ENCODE peak calls at places on chromosomes 12 and 14, in ten cellular contexts. One of them, this sample, is unnamed.
A peak's percentile ranks its signal among the peaks of the same experiment; 100 is the strongest.

GRCh38 chr12:11164384-11164783 is 6.6 kb upstream of the SMIM10L1 start:
- DNase-seq in body of pancreas: no peak
- DNase-seq in colonic mucosa: no peak
- DNase-seq in pancreas: no peak
- DNase-seq in K562: no peak
- DNase-seq in tibial artery: no peak
- DNase-seq in kidney epithelial cell: no peak
- DNase-seq in mesenchymal stem cell: no peak
- DNase-seq in uterus: no peak
- DNase-seq in neural progenitor cell: no peak
- DNase-seq in this sample: no peak

GRCh38 chr12:25979563-25979962 is 21.1 kb downstream of the RASSF8 start:
- DNase-seq in tibial artery: no peak
- DNase-seq in colonic mucosa: no peak
- DNase-seq in neural progenitor cell: no peak
- DNase-seq in body of pancreas: no peak
- DNase-seq in pancreas: no peak
- DNase-seq in mesenchymal stem cell: no peak
- DNase-seq in kidney epithelial cell: no peak
- DNase-seq in uterus: no peak
- DNase-seq in K562: no peak
- DNase-seq in this sample: no peak

GRCh38 chr12:116384629-116385485 is 107.4 kb upstream of the MED13L start:
- DNase-seq in pancreas: no peak
- DNase-seq in body of pancreas: peak; percentile 10
- DNase-seq in kidney epithelial cell: no peak
- DNase-seq in neural progenitor cell: no peak
- DNase-seq in uterus: no peak
- DNase-seq in mesenchymal stem cell: no peak
- DNase-seq in colonic mucosa: no peak
- DNase-seq in K562: peak; percentile 62
- DNase-seq in tibial artery: no peak
- DNase-seq in this sample: no peak

GRCh38 chr12:26451763-26452162 is 256.4 kb downstream of the SSPN start:
- DNase-seq in uterus: no peak
- DNase-seq in K562: no peak
- DNase-seq in tibial artery: no peak
- DNase-seq in colonic mucosa: no peak
- DNase-seq in kidney epithelial cell: no peak
- DNase-seq in neural progenitor cell: no peak
- DNase-seq in body of pancreas: no peak
- DNase-seq in pancreas: no peak
- DNase-seq in mesenchymal stem cell: no peak
- DNase-seq in this sample: no peak

GRCh38 chr12:41967668-41968649 is 176.7 kb downstream of the GXYLT1 start:
- DNase-seq in pancreas: no peak
- DNase-seq in neural progenitor cell: peak; percentile 93
- DNase-seq in K562: no peak
- DNase-seq in tibial artery: no peak
- DNase-seq in kidney epithelial cell: peak; percentile 85
- DNase-seq in mesenchymal stem cell: peak; percentile 32
- DNase-seq in colonic mucosa: no peak
- DNase-seq in uterus: no peak
- DNase-seq in body of pancreas: peak; percentile 7
- DNase-seq in this sample: no peak

GRCh38 chr12:124480469-124481256 is 86.7 kb downstream of the NCOR2 start:
- DNase-seq in pancreas: peak; percentile 75
- DNase-seq in kidney epithelial cell: peak; percentile 72
- DNase-seq in mesenchymal stem cell: peak; percentile 87
- DNase-seq in tibial artery: no peak
- DNase-seq in neural progenitor cell: no peak
- DNase-seq in uterus: peak; percentile 77
- DNase-seq in body of pancreas: peak; percentile 68
- DNase-seq in K562: peak; percentile 36
- DNase-seq in colonic mucosa: peak; percentile 72
- DNase-seq in this sample: peak; percentile 51

GRCh38 chr12:22803725-22804124 is 178.8 kb downstream of the ETNK1 start:
- DNase-seq in kidney epithelial cell: no peak
- DNase-seq in pancreas: no peak
- DNase-seq in uterus: no peak
- DNase-seq in K562: peak; percentile 2
- DNase-seq in tibial artery: no peak
- DNase-seq in body of pancreas: no peak
- DNase-seq in mesenchymal stem cell: no peak
- DNase-seq in neural progenitor cell: no peak
- DNase-seq in colonic mucosa: no peak
- DNase-seq in this sample: no peak

GRCh38 chr12:234891-235415 is 21.0 kb upstream of the SLC6A12 start:
- DNase-seq in mesenchymal stem cell: no peak
- DNase-seq in tibial artery: no peak
- DNase-seq in neural progenitor cell: no peak
- DNase-seq in body of pancreas: no peak
- DNase-seq in pancreas: no peak
- DNase-seq in K562: no peak
- DNase-seq in colonic mucosa: no peak
- DNase-seq in uterus: peak; percentile 2
- DNase-seq in kidney epithelial cell: no peak
- DNase-seq in this sample: no peak

GRCh38 chr12:100404769-100405407 is 48.0 kb downstream of the SLC17A8 start:
- DNase-seq in uterus: no peak
- DNase-seq in kidney epithelial cell: no peak
- DNase-seq in mesenchymal stem cell: peak; percentile 37
- DNase-seq in neural progenitor cell: peak; percentile 90
- DNase-seq in pancreas: no peak
- DNase-seq in tibial artery: no peak
- DNase-seq in K562: peak; percentile 79
- DNase-seq in colonic mucosa: peak; percentile 34
- DNase-seq in body of pancreas: peak; percentile 73
- DNase-seq in this sample: no peak

DNA sequence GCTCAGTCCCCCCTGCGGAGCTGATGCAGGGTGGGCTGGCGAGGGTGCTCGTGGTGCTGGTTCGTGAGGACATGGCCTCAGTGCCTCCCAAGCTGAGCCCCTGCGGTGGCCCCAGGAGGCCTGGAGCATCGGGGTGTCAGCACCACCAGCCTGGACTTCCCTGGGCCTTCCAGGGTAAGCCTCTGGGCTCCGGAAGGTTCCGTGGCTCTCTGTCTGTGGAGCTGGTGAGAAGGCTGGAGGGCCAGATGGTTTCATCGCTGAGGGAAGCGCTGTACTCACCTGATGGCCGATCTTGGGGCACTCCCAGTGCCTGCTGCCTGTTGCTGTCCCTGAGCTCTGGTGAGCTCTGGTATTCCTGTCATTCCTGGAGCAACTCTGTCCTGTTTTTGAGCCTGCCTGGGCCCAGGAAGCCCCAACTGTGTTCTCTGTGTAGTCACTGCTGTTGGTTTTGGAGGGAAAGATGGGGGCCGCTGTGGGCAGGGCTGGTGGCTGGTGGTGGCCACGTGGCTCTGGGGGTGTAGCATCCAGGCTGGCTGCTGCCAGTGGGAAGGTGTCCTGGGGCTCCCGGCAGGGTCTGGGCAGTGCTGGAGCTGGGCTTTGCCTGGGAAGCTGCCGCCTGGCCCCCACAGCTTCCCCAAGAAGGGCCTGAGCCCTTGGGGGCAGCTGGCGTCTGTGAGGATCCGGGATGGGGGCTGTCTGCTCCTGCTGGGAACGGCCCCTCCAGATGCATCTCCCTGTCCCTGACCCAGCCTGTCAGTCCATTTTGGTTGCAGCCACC is 18.3 kb downstream of the MTA1 start:
- DNase-seq in pancreas: peak; percentile 61
- DNase-seq in uterus: no peak
- DNase-seq in tibial artery: no peak
- DNase-seq in neural progenitor cell: no peak
- DNase-seq in body of pancreas: no peak
- DNase-seq in mesenchymal stem cell: no peak
- DNase-seq in colonic mucosa: no peak
- DNase-seq in kidney epithelial cell: no peak
- DNase-seq in K562: no peak
- DNase-seq in this sample: no peak
- H3K36me3 ChIP-seq in pancreas: no peaks in the 10 kb centered on the region
- H3K36me3 ChIP-seq in uterus: no peaks in the 10 kb centered on the region
- H3K36me3 ChIP-seq in tibial artery: no peaks in the 10 kb centered on the region
- H3K36me3 ChIP-seq in neural progenitor cell: no peaks in the 10 kb centered on the region
- H3K36me3 ChIP-seq in body of pancreas: no peaks in the 10 kb centered on the region
- H3K36me3 ChIP-seq in mesenchymal stem cell: peaks cover 14% of the 10 kb centered on the region
- H3K36me3 ChIP-seq in colonic mucosa: no peaks in the 10 kb centered on the region
- H3K36me3 ChIP-seq in kidney epithelial cell: no peaks in the 10 kb centered on the region
- H3K36me3 ChIP-seq in K562: peaks cover 51% of the 10 kb centered on the region
- H3K36me3 ChIP-seq in this sample: no peaks in the 10 kb centered on the region

DNA sequence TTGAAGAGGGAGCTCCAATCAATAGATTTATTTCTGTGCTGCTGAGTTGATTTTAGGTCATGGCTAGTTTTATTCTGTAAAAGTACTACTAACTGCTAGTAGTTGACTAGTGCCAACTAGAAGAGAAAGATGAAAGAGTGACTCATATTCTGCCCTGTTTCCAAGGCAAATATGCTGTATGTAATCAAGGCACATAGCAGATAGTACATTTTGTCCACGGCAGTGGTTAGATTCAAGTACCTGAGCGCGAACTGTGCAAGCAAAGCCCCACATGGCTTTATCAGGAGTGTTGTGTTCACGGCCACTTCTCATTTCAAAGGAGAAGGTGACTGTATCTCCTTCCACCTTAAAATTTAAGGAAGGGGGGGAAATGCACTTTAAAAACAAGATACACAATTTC is 126.8 kb downstream of the TRAFD1 start:
- DNase-seq in mesenchymal stem cell: peak; percentile 2
- DNase-seq in kidney epithelial cell: no peak
- DNase-seq in tibial artery: no peak
- DNase-seq in neural progenitor cell: no peak
- DNase-seq in colonic mucosa: no peak
- DNase-seq in body of pancreas: peak; percentile 56
- DNase-seq in pancreas: no peak
- DNase-seq in uterus: no peak
- DNase-seq in K562: no peak
- DNase-seq in this sample: no peak
- H3K36me3 ChIP-seq in mesenchymal stem cell: peaks cover 79% of the 10 kb centered on the region
- H3K36me3 ChIP-seq in kidney epithelial cell: no peaks in the 10 kb centered on the region
- H3K36me3 ChIP-seq in tibial artery: peaks cover 71% of the 10 kb centered on the region
- H3K36me3 ChIP-seq in neural progenitor cell: peaks cover 25% of the 10 kb centered on the region
- H3K36me3 ChIP-seq in colonic mucosa: peaks cover 9% of the 10 kb centered on the region
- H3K36me3 ChIP-seq in body of pancreas: no peaks in the 10 kb centered on the region
- H3K36me3 ChIP-seq in pancreas: no peaks in the 10 kb centered on the region
- H3K36me3 ChIP-seq in uterus: no peaks in the 10 kb centered on the region
- H3K36me3 ChIP-seq in K562: peaks cover 46% of the 10 kb centered on the region
- H3K36me3 ChIP-seq in this sample: peaks cover 2% of the 10 kb centered on the region

DNA sequence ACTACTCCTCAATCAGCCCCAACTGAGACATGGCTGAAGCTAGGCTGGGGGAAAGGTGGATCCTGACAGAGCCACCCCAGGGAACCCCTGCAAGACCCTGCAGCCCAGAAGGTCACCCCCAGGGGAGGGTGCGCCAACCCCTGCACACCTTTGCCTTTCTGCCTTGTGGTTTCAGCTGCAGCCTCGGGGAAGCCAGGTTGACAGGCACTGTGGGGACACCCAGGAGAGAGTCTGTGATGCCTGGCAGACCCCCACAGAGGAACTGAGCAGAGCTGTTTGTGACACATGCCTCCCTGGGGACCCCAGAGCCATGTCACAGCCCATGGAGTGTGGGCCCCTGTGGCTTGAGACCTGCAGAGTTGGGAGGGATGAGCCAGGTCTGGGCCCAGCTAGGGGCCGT is 11.8 kb upstream of the HHIPL1 start:
- DNase-seq in pancreas: no peak
- DNase-seq in kidney epithelial cell: no peak
- DNase-seq in colonic mucosa: no peak
- DNase-seq in uterus: no peak
- DNase-seq in neural progenitor cell: no peak
- DNase-seq in mesenchymal stem cell: no peak
- DNase-seq in tibial artery: no peak
- DNase-seq in body of pancreas: no peak
- DNase-seq in K562: no peak
- DNase-seq in this sample: no peak
- H3K36me3 ChIP-seq in pancreas: no peaks in the 10 kb centered on the region
- H3K36me3 ChIP-seq in kidney epithelial cell: no peaks in the 10 kb centered on the region
- H3K36me3 ChIP-seq in colonic mucosa: no peaks in the 10 kb centered on the region
- H3K36me3 ChIP-seq in uterus: no peaks in the 10 kb centered on the region
- H3K36me3 ChIP-seq in neural progenitor cell: no peaks in the 10 kb centered on the region
- H3K36me3 ChIP-seq in mesenchymal stem cell: no peaks in the 10 kb centered on the region
- H3K36me3 ChIP-seq in tibial artery: no peaks in the 10 kb centered on the region
- H3K36me3 ChIP-seq in body of pancreas: no peaks in the 10 kb centered on the region
- H3K36me3 ChIP-seq in K562: no peaks in the 10 kb centered on the region
- H3K36me3 ChIP-seq in this sample: no peaks in the 10 kb centered on the region

GRCh38 chr14:23086565-23086964 is 8.4 kb downstream of the ACIN1 start:
- DNase-seq in pancreas: no peak
- DNase-seq in K562: no peak
- DNase-seq in neural progenitor cell: no peak
- DNase-seq in body of pancreas: no peak
- DNase-seq in mesenchymal stem cell: no peak
- DNase-seq in uterus: no peak
- DNase-seq in tibial artery: no peak
- DNase-seq in colonic mucosa: no peak
- DNase-seq in kidney epithelial cell: no peak
- DNase-seq in this sample: no peak
- H3K36me3 ChIP-seq in pancreas: no peaks in the 10 kb centered on the region
- H3K36me3 ChIP-seq in K562: peaks cover 98% of the 10 kb centered on the region
- H3K36me3 ChIP-seq in neural progenitor cell: peaks cover 51% of the 10 kb centered on the region
- H3K36me3 ChIP-seq in body of pancreas: no peaks in the 10 kb centered on the region
- H3K36me3 ChIP-seq in mesenchymal stem cell: peaks cover 91% of the 10 kb centered on the region
- H3K36me3 ChIP-seq in uterus: no peaks in the 10 kb centered on the region
- H3K36me3 ChIP-seq in tibial artery: peaks cover 83% of the 10 kb centered on the region
- H3K36me3 ChIP-seq in colonic mucosa: peaks cover 33% of the 10 kb centered on the region
- H3K36me3 ChIP-seq in kidney epithelial cell: peaks cover 1% of the 10 kb centered on the region
- H3K36me3 ChIP-seq in this sample: peaks cover 14% of the 10 kb centered on the region

GRCh38 chr14:53971501-53971900 is 14.9 kb upstream of the BMP4 start:
- DNase-seq in neural progenitor cell: no peak
- DNase-seq in tibial artery: no peak
- DNase-seq in kidney epithelial cell: no peak
- DNase-seq in body of pancreas: no peak
- DNase-seq in pancreas: no peak
- DNase-seq in K562: no peak
- DNase-seq in uterus: no peak
- DNase-seq in colonic mucosa: no peak
- DNase-seq in mesenchymal stem cell: no peak
- DNase-seq in this sample: peak; percentile 62
- H3K36me3 ChIP-seq in neural progenitor cell: no peaks in the 10 kb centered on the region
- H3K36me3 ChIP-seq in tibial artery: no peaks in the 10 kb centered on the region
- H3K36me3 ChIP-seq in kidney epithelial cell: no peaks in the 10 kb centered on the region
- H3K36me3 ChIP-seq in body of pancreas: no peaks in the 10 kb centered on the region
- H3K36me3 ChIP-seq in pancreas: no peaks in the 10 kb centered on the region
- H3K36me3 ChIP-seq in K562: no peaks in the 10 kb centered on the region
- H3K36me3 ChIP-seq in uterus: no peaks in the 10 kb centered on the region
- H3K36me3 ChIP-seq in colonic mucosa: no peaks in the 10 kb centered on the region
- H3K36me3 ChIP-seq in mesenchymal stem cell: no peaks in the 10 kb centered on the region
- H3K36me3 ChIP-seq in this sample: no peaks in the 10 kb centered on the region

GRCh38 chr12:6748761-6749160 is 4.2 kb downstream of the MLF2 start:
- DNase-seq in mesenchymal stem cell: no peak
- DNase-seq in colonic mucosa: no peak
- DNase-seq in neural progenitor cell: no peak
- DNase-seq in body of pancreas: no peak
- DNase-seq in tibial artery: no peak
- DNase-seq in kidney epithelial cell: no peak
- DNase-seq in uterus: no peak
- DNase-seq in pancreas: no peak
- DNase-seq in K562: no peak
- DNase-seq in this sample: no peak
- H3K36me3 ChIP-seq in mesenchymal stem cell: peaks cover 71% of the 10 kb centered on the region
- H3K36me3 ChIP-seq in colonic mucosa: peaks cover 23% of the 10 kb centered on the region
- H3K36me3 ChIP-seq in neural progenitor cell: peaks cover 4% of the 10 kb centered on the region
- H3K36me3 ChIP-seq in body of pancreas: peaks cover 19% of the 10 kb centered on the region
- H3K36me3 ChIP-seq in tibial artery: peaks cover 46% of the 10 kb centered on the region
- H3K36me3 ChIP-seq in kidney epithelial cell: peaks cover 1% of the 10 kb centered on the region
- H3K36me3 ChIP-seq in uterus: no peaks in the 10 kb centered on the region
- H3K36me3 ChIP-seq in pancreas: peaks cover 4% of the 10 kb centered on the region
- H3K36me3 ChIP-seq in K562: peaks cover 65% of the 10 kb centered on the region
- H3K36me3 ChIP-seq in this sample: peaks cover 29% of the 10 kb centered on the region

This sample was measured in small intestine.